ENCODE peak calls at places on chromosomes 3 and 15, in four cellular contexts. Z, J, H and P are unnamed samples.

GRCh38 chr3:52522651-52523251 is 10.9 kb downstream of the NT5DC2 start:
- DNase-seq in Z (no peak), J (no peak), H (no peak), P (no peak)

GRCh38 chr3:46959169-46959515 is 17.4 kb downstream of the CCDC12 start:
- DNase-seq in Z (no peak), J (peak), H (no peak), P (no peak)

GRCh38 chr15:77094397-77095030 is 23.6 kb upstream of the TSPAN3 start:
- DNase-seq in Z (no peak), J (no peak), H (no peak), P (no peak)

GRCh38 chr3:64438837-64439236 is 213.6 kb upstream of the PRICKLE2 start:
- DNase-seq in Z (no peak), J (no peak), H (no peak), P (no peak)

GRCh38 chr3:53733433-53733832 is 112.8 kb downstream of the CHDH start:
- DNase-seq in Z (no peak), J (no peak), H (no peak), P (no peak)

GRCh38 chr3:182596673-182597410 is 196.5 kb upstream of the ATP11B start:
- DNase-seq in Z (no peak), J (no peak), H (no peak), P (no peak)

GRCh38 chr15:59140422-59141226 is 35.7 kb downstream of the CCNB2 start:
- DNase-seq in Z (no peak), J (peak), H (no peak), P (peak)

GRCh38 chr3:56858331-56858730 is 56.6 kb upstream of the ARHGEF3 start:
- DNase-seq in Z (no peak), J (no peak), H (no peak), P (no peak)

GRCh38 chr15:73538563-73539211 is 94.5 kb downstream of the NPTN start:
- DNase-seq in Z (no peak), J (no peak), H (no peak), P (no peak)

GRCh38 chr3:195460355-195460754 is 17.5 kb upstream of the ACAP2 start:
- DNase-seq in Z (no peak), J (no peak), H (no peak), P (no peak)

GRCh38 chr3:148075829-148076716 is 621.6 kb upstream of the AGTR1 start:
- DNase-seq in Z (no peak), J (peak), H (peak), P (peak)

GRCh38 chr15:76340802-76341365 is 4.3 kb downstream of the ISL2 start:
- DNase-seq in Z (no peak), J (no peak), H (no peak), P (no peak)

GRCh38 chr3:122577409-122578028 is at the start of gene PARP15:
- DNase-seq in Z (no peak), J (peak), H (peak), P (no peak)

GRCh38 chr15:82709081-82709420 is 624 bp downstream of the AP3B2 start:
- DNase-seq in Z (no peak), J (no peak), H (no peak), P (no peak)

GRCh38 chr3:72663429-72663828 is 184.8 kb downstream of the SHQ1 start:
- DNase-seq in Z (no peak), J (no peak), H (no peak), P (no peak)

GRCh38 chr3:134348524-134348923 is 25.7 kb downstream of the AMOTL2 start:
- DNase-seq in Z (no peak), J (no peak), H (no peak), P (no peak)

GRCh38 chr15:38398134-38398533 is 55.8 kb upstream of the FAM98B start:
- DNase-seq in Z (no peak), J (peak), H (no peak), P (peak)

GRCh38 chr3:45597581-45597980 is 3.0 kb downstream of the LIMD1 start:
- DNase-seq in Z (no peak), J (no peak), H (no peak), P (no peak)

GRCh38 chr3:38551026-38551832 is 55.1 kb downstream of the EXOG start:
- DNase-seq in Z (no peak), J (no peak), H (no peak), P (no peak)

GRCh38 chr3:105944721-105945120 is 75.9 kb upstream of the CBLB start:
- DNase-seq in Z (no peak), J (no peak), H (no peak), P (peak)

GRCh38 chr3:13072239-13073041 is 789 bp downstream of the IQSEC1 start:
- DNase-seq in Z (no peak), J (no peak), H (no peak), P (no peak)

GRCh38 chr3:65833761-65834505 is 204.8 kb downstream of the MAGI1 start:
- DNase-seq in Z (no peak), J (peak), H (no peak), P (peak)

GRCh38 chr3:107939621-107940236 is 151.1 kb downstream of the CD47 start:
- DNase-seq in Z (no peak), J (no peak), H (no peak), P (no peak)

GRCh38 chr15:58260911-58261267 is 122.7 kb downstream of the AQP9 start:
- DNase-seq in Z (no peak), J (peak), H (no peak), P (no peak)

GRCh38 chr15:73921257-73921890 is 4.9 kb upstream of the LOXL1 start:
- DNase-seq in Z (no peak), J (no peak), H (no peak), P (no peak)

GRCh38 chr15:87849181-87849580 is 407.4 kb downstream of the NTRK3 start:
- DNase-seq in Z (no peak), J (no peak), H (no peak), P (no peak)

GRCh38 chr3:12343091-12343494 is 54.2 kb downstream of the PPARG start:
- DNase-seq in Z (no peak), J (no peak), H (no peak), P (no peak)

GRCh38 chr3:127524300-127524896 is 66.1 kb downstream of the TPRA1 start:
- DNase-seq in Z (no peak), J (no peak), H (no peak), P (no peak)

GRCh38 chr15:70768247-70768883 is 5.0 kb upstream of the UACA start:
- DNase-seq in Z (no peak), J (peak), H (no peak), P (no peak)

GRCh38 chr3:117019082-117019713 is 309.6 kb downstream of the TUSC7 start:
- DNase-seq in Z (peak), J (peak), H (peak), P (peak)
- TF ChIP-seq CTCF in Z (peak), J (peak), H (peak), P (peak)

DNA sequence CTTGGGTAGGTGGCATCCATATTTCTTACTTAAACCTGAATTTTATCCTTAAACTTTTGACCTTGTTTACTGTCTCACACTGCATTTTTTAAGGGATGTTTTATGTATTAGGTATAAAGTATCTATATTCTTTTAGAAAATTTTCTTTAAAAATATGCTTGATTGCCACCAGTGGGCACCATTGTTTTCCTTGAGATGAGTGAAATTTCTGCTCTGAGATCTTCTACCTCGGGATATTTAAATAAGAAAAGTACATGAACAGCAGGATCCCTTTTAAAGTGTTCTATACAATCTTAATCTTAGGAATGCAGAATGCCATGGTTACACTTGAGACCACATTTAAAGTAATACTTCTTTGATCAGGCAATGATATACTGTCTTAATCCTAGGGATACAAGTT is 108.7 kb downstream of the SLMAP start:
- DNase-seq in Z (no peak), J (peak), H (no peak), P (no peak)
- TF ChIP-seq CTCF in Z (peak), J (peak), H (peak), P (peak)

DNA sequence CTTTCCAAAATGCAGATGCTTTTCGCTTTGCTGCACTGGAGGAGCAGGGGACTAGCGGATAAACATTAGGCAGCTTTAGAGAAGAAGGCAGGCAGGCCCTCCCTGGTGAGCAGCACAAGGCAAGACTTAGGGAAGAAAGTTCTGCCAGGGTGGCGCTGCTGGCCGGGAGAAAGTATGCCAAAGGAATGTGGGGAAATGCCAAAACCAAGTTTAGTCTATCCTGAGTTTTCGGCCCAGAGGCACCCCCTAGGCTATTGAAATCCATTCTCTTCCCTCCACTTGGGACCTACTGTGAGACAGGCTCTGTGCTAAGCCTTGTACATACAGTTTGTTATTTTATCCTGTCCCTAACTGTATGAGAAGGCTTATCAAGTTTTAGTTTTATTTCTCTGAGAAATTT is 9.2 kb downstream of the SHC4 start:
- DNase-seq in Z (no peak), J (no peak), H (no peak), P (no peak)
- TF ChIP-seq CTCF in Z (no peak), J (no peak), H (no peak), P (no peak)

GRCh38 chr15:89400121-89400996 is 65.7 kb upstream of the POLG start:
- DNase-seq in Z (no peak), J (no peak), H (no peak), P (no peak)

GRCh38 chr15:89399070-89399389 is 64.4 kb upstream of the POLG start:
- DNase-seq in Z (no peak), J (no peak), H (no peak), P (no peak)

GRCh38 chr15:89400997-89401590 is 66.5 kb upstream of the POLG start:
- DNase-seq in Z (no peak), J (no peak), H (no peak), P (no peak)

GRCh38 chr15:89397653-89398023 is 63.0 kb upstream of the POLG start:
- DNase-seq in Z (no peak), J (no peak), H (no peak), P (no peak)

GRCh38 chr15:89399390-89400120 is 64.9 kb upstream of the POLG start:
- DNase-seq in Z (no peak), J (peak), H (peak), P (no peak)
- TF ChIP-seq CTCF in Z (no peak), J (peak), H (peak), P (peak)

GRCh38 chr3:89314454-89314853 is 207.0 kb downstream of the EPHA3 start:
- DNase-seq in Z (no peak), J (no peak), H (no peak), P (peak)
- TF ChIP-seq CTCF in Z (no peak), J (peak), H (no peak), P (peak)

GRCh38 chr15:92820233-92821021 is 79.7 kb upstream of the CHD2 start:
- DNase-seq in Z (peak), J (peak), H (peak), P (no peak)
- TF ChIP-seq CTCF in Z (no peak), J (no peak), H (no peak), P (no peak)

DNA sequence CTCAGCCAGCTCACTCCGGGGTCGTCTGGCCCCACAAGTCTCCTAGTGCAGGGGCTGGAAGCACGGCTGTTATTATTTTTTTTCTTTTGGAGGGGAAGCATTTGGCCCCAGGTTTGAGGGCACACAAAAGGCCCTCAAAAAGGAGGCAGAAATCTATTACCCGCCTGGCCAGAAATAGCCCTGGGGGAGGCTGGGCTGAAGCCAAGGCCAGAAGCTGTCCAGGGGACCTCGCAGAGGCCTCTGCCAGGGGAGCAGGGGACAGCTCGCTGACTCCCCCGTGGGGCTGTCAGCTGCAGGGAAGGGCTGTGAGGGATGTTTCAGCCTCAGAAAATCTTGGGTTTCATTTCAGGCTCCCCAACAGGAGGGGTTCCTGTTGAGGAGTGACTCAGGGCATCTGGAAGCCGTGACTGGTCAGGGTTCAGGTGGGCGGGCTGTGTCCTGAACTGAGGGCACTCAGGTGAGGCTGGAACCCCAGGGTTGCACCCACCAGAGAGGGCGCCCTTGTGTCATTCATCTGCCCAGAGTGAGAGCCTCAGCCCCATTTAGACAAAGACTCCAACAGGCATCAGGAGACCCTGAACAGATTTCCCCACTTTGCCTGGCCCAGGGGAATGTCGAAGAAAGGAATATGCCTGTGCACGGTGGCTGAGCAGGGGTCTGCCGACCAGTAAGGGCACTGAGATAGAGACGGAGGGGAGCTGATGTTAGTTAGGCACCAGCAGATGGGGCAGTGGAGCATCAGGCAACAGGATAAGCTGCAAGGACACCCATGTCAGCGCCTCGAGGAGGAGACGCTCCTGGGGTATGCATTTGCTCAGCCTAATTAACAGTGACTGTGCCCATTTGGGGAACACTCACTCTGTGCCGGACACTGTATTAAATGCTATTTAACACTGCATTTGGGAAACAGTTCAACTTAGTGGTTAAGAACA is 43.5 kb upstream of the SLC6A11 start:
- DNase-seq in Z (no peak), J (no peak), H (peak), P (no peak)
- TF ChIP-seq CTCF in Z (no peak), J (peak), H (peak), P (no peak)

GRCh38 chr3:25781145-25781757 is 2.0 kb downstream of the NGLY1 start:
- DNase-seq in Z (no peak), J (no peak), H (no peak), P (no peak)

GRCh38 chr3:25783661-25784512 is 644 bp upstream of the NGLY1 start:
- DNase-seq in Z (peak), J (peak), H (no peak), P (no peak)

GRCh38 chr3:25782636-25782937 is 656 bp downstream of the NGLY1 start:
- DNase-seq in Z (no peak), J (no peak), H (no peak), P (no peak)

GRCh38 chr3:25781758-25782594 is 1.3 kb downstream of the NGLY1 start:
- DNase-seq in Z (no peak), J (no peak), H (no peak), P (no peak)

GRCh38 chr3:25782938-25783660 is at the start of gene NGLY1:
- DNase-seq in Z (peak), J (peak), H (peak), P (peak)
- TF ChIP-seq CTCF in Z (peak), J (no peak), H (peak), P (no peak)